ENCODE peak calls at places on chromosomes 11 and 22, in nine cellular contexts. C is NB4; J is posterior vena cava; K is mucosa of gallbladder; I is stimulated activated CD4-positive, alpha-beta T cell treated with anti-CD3 and anti-CD28 coated beads, Interleukin-2, amount 100 ng/mL, for 4 hours; T is T-cell; V is AG09319; L is transverse colon; B is nephron progenitor cell. X is an unnamed sample.
A peak's percentile ranks its signal among the peaks of the same experiment; 100 is the strongest.

GRCh38 chr11:83151274-83151977 is 5.5 kb upstream of the PCF11 start:
- DNase-seq in C (no peak), J (no peak), K (peak; percentile 57), I (no peak), T (no peak), V (no peak), L (peak; percentile 68), B (no peak), X (no peak)

GRCh38 chr11:61626580-61627380 is 45.9 kb upstream of the SYT7 start:
- DNase-seq in C (no peak), J (no peak), K (peak; percentile 78), I (no peak), T (no peak), V (no peak), L (peak; percentile 84), B (no peak), X (no peak)

GRCh38 chr11:74937696-74938475 is 11.0 kb downstream of the XRRA1 start:
- DNase-seq in C (no peak), J (no peak), K (no peak), I (no peak), T (no peak), V (no peak), L (no peak), B (no peak), X (no peak)

GRCh38 chr22:28029201-28029948 is 110.3 kb upstream of the PITPNB start:
- DNase-seq in C (peak; percentile 28), J (no peak), K (peak; percentile 83), I (no peak), T (no peak), V (no peak), L (peak; percentile 21), B (peak; percentile 49), X (no peak)

GRCh38 chr11:31641477-31642062 is 132.0 kb downstream of the ELP4 start:
- DNase-seq in C (peak; percentile 16), J (no peak), K (no peak), I (no peak), T (no peak), V (no peak), L (peak; percentile 8), B (peak; percentile 51), X (no peak)

GRCh38 chr11:119366690-119367620 is 14.5 kb downstream of the USP2 start:
- DNase-seq in C (no peak), J (peak; percentile 56), K (no peak), I (no peak), T (no peak), V (no peak), L (no peak), B (no peak), X (no peak)

GRCh38 chr11:44893250-44894216 is 57.1 kb downstream of the TP53I11 start:
- DNase-seq in C (no peak), J (no peak), K (no peak), I (no peak), T (no peak), V (no peak), L (no peak), B (no peak), X (no peak)

GRCh38 chr11:128394436-128395089 is 192.8 kb downstream of the ETS1 start:
- DNase-seq in C (no peak), J (no peak), K (no peak), I (no peak), T (no peak), V (no peak), L (no peak), B (no peak), X (no peak)

GRCh38 chr11:73361953-73362776 is 14.0 kb upstream of the RELT start:
- DNase-seq in C (no peak), J (no peak), K (no peak), I (no peak), T (no peak), V (no peak), L (no peak), B (peak; percentile 90), X (no peak)

GRCh38 chr11:95445746-95446333 is 214.8 kb upstream of the SESN3 start:
- DNase-seq in C (no peak), J (no peak), K (no peak), I (no peak), T (no peak), V (no peak), L (no peak), B (no peak), X (no peak)

GRCh38 chr11:94656968-94657367 is 89.8 kb downstream of the PIWIL4 start:
- DNase-seq in C (no peak), J (no peak), K (no peak), I (no peak), T (no peak), V (no peak), L (no peak), B (no peak), X (no peak)

GRCh38 chr11:70397336-70397982 is 870 bp upstream of the CTTN start:
- DNase-seq in C (peak; percentile 88), J (no peak), K (no peak), I (no peak), T (no peak), V (no peak), L (peak; percentile 20), B (peak; percentile 17), X (no peak)

GRCh38 chr11:44955019-44955738 is 4.5 kb upstream of the TP53I11 start:
- DNase-seq in C (peak; percentile 97), J (peak; percentile 90), K (peak; percentile 62), I (no peak), T (no peak), V (peak; percentile 62), L (peak; percentile 66), B (no peak), X (no peak)

GRCh38 chr11:128891410-128891861 is 280 bp downstream of the KCNJ5 start:
- DNase-seq in C (no peak), J (no peak), K (no peak), I (no peak), T (no peak), V (no peak), L (no peak), B (peak; percentile 20), X (no peak)

GRCh38 chr22:46754110-46754799 is 8.2 kb upstream of the TBC1D22A start:
- DNase-seq in C (peak; percentile 85), J (peak; percentile 99), K (peak; percentile 93), I (no peak), T (no peak), V (peak; percentile 92), L (peak; percentile 92), B (no peak), X (no peak)

GRCh38 chr11:95918056-95918455 is 5.9 kb downstream of the MTMR2 start:
- DNase-seq in C (no peak), J (no peak), K (no peak), I (no peak), T (no peak), V (no peak), L (no peak), B (no peak), X (no peak)

GRCh38 chr11:76918941-76919386 is 58.2 kb downstream of the ACER3 start:
- DNase-seq in C (peak; percentile 78), J (no peak), K (no peak), I (no peak), T (no peak), V (peak; percentile 58), L (peak; percentile 15), B (no peak), X (no peak)

GRCh38 chr11:118058311-118059230 is 18.3 kb upstream of the TMPRSS4 start:
- DNase-seq in C (peak; percentile 51), J (peak; percentile 61), K (no peak), I (no peak), T (no peak), V (no peak), L (peak; percentile 5), B (no peak), X (no peak)

GRCh38 chr11:17280494-17281127 is 4.1 kb downstream of the NUCB2 start:
- DNase-seq in C (no peak), J (no peak), K (no peak), I (no peak), T (no peak), V (no peak), L (no peak), B (no peak), X (no peak)

GRCh38 chr11:44275961-44276550 is 33.9 kb downstream of the ALX4 start:
- DNase-seq in C (no peak), J (peak; percentile 71), K (no peak), I (no peak), T (no peak), V (no peak), L (no peak), B (no peak), X (no peak)

GRCh38 chr22:38799265-38800002 is 5.5 kb upstream of the DNAL4 start:
- DNase-seq in C (no peak), J (peak; percentile 46), K (no peak), I (no peak), T (no peak), V (peak; percentile 10), L (no peak), B (no peak), X (no peak)

GRCh38 chr11:128905345-128906184 is 14.4 kb downstream of the KCNJ5 start:
- DNase-seq in C (peak; percentile 86), J (peak; percentile 81), K (no peak), I (peak; percentile 16), T (peak; percentile 22), V (no peak), L (peak; percentile 43), B (peak; percentile 56), X (no peak)

GRCh38 chr11:134700101-134700640 is 288.1 kb upstream of the B3GAT1 start:
- DNase-seq in C (no peak), J (no peak), K (no peak), I (no peak), T (no peak), V (no peak), L (no peak), B (no peak), X (no peak)

GRCh38 chr11:20367313-20367948 is 3.9 kb downstream of the HTATIP2 start:
- DNase-seq in C (peak; percentile 64), J (no peak), K (peak; percentile 36), I (peak; percentile 73), T (no peak), V (peak; percentile 40), L (peak; percentile 49), B (no peak), X (no peak)

GRCh38 chr11:57974830-57975229 is 48.9 kb upstream of the OR9Q1 start:
- DNase-seq in C (no peak), J (no peak), K (no peak), I (no peak), T (no peak), V (no peak), L (no peak), B (no peak), X (no peak)

GRCh38 chr11:4926607-4927006 is 2.5 kb upstream of the OR51G1 start:
- DNase-seq in C (no peak), J (no peak), K (no peak), I (no peak), T (no peak), V (no peak), L (no peak), B (no peak), X (no peak)

GRCh38 chr11:109424893-109425292 is 2.9 kb downstream of the C11orf87 start:
- DNase-seq in C (peak; percentile 43), J (no peak), K (no peak), I (no peak), T (no peak), V (no peak), L (no peak), B (peak; percentile 88), X (no peak)

X was measured in T-helper 17 cell.